ENCODE peak calls at places on chromosome 5, in nine cellular contexts. D is fibroblast of pulmonary artery; T is mammary epithelial cell; R is A549; Z is heart left ventricle; H is sigmoid colon; C is CD8-positive, alpha-beta T cell; V is tibial artery; N is astrocyte of the spinal cord. E is an unnamed sample.

GRCh38 chr5:40441733-40442132 is 238.0 kb upstream of the PTGER4 start:
- DNase-seq in D (no peak), T (no peak), R (no peak), Z (no peak), H (no peak), C (no peak), V (no peak), N (no peak), E (no peak)

GRCh38 chr5:107368593-107368992 is 302.1 kb downstream of the EFNA5 start:
- DNase-seq in D (no peak), T (no peak), R (no peak), Z (no peak), H (no peak), C (no peak), V (no peak), N (no peak), E (no peak)

GRCh38 chr5:5164158-5164557 is 24.0 kb downstream of the ADAMTS16 start:
- DNase-seq in D (no peak), T (no peak), R (no peak), Z (no peak), H (no peak), C (no peak), V (no peak), N (peak), E (no peak)

GRCh38 chr5:153476767-153477166 is 13.7 kb upstream of the GRIA1 start:
- DNase-seq in D (peak), T (peak), R (no peak), Z (no peak), H (no peak), C (no peak), V (no peak), N (peak), E (peak)

GRCh38 chr5:138753794-138754698 is 821 bp downstream of the CTNNA1 start:
- DNase-seq in D (peak), T (peak), R (peak), Z (peak), H (peak), C (no peak), V (peak), N (peak), E (peak)

GRCh38 chr5:141476132-141476909 is 555 bp downstream of the PCDHGC3 start:
- DNase-seq in D (peak), T (peak), R (peak), Z (peak), H (peak), C (no peak), V (peak), N (peak), E (peak)

GRCh38 chr5:108753877-108754276 is 6.2 kb downstream of the FER start:
- DNase-seq in D (no peak), T (peak), R (no peak), Z (no peak), H (no peak), C (no peak), V (no peak), N (peak), E (no peak)

GRCh38 chr5:13632676-13633075 is 311.8 kb downstream of the DNAH5 start:
- DNase-seq in D (no peak), T (peak), R (no peak), Z (no peak), H (no peak), C (no peak), V (no peak), N (no peak), E (no peak)

GRCh38 chr5:173050791-173051190 is 5.4 kb upstream of the CREBRF start:
- DNase-seq in D (no peak), T (no peak), R (no peak), Z (no peak), H (no peak), C (no peak), V (no peak), N (no peak), E (no peak)

GRCh38 chr5:138722518-138722917 is 30.7 kb upstream of the CTNNA1 start:
- DNase-seq in D (no peak), T (peak), R (no peak), Z (no peak), H (no peak), C (no peak), V (no peak), N (no peak), E (no peak)

GRCh38 chr5:158718738-158719505 is 380.8 kb downstream of the EBF1 start:
- DNase-seq in D (peak), T (no peak), R (no peak), Z (no peak), H (no peak), C (no peak), V (no peak), N (peak), E (no peak)

GRCh38 chr5:119789411-119790117 is 160.2 kb downstream of the FAM170A start:
- DNase-seq in D (no peak), T (no peak), R (no peak), Z (no peak), H (no peak), C (no peak), V (no peak), N (no peak), E (no peak)

GRCh38 chr5:110048508-110048907 is 358.8 kb downstream of the MAN2A1 start:
- DNase-seq in D (no peak), T (no peak), R (no peak), Z (no peak), H (no peak), C (no peak), V (no peak), N (no peak), E (no peak)

GRCh38 chr5:161535762-161536161 is 10.8 kb downstream of the GABRB2 start:
- DNase-seq in D (no peak), T (no peak), R (no peak), Z (no peak), H (no peak), C (no peak), V (no peak), N (no peak), E (no peak)

GRCh38 chr5:127838661-127839060 is 135.5 kb downstream of the CCDC192 start:
- DNase-seq in D (peak), T (peak), R (no peak), Z (no peak), H (no peak), C (no peak), V (no peak), N (peak), E (no peak)

GRCh38 chr5:178143246-178143645 is 10.4 kb downstream of the NHP2 start:
- DNase-seq in D (no peak), T (no peak), R (no peak), Z (no peak), H (no peak), C (no peak), V (no peak), N (no peak), E (no peak)

GRCh38 chr5:142925795-142926194 is 155.6 kb downstream of the ARHGAP26 start:
- DNase-seq in D (peak), T (peak), R (no peak), Z (peak), H (no peak), C (no peak), V (no peak), N (peak), E (peak)

GRCh38 chr5:15026011-15026481 is 154.5 kb upstream of the ANKH start:
- DNase-seq in D (peak), T (no peak), R (no peak), Z (no peak), H (no peak), C (no peak), V (no peak), N (peak), E (peak)

GRCh38 chr5:135887881-135888614 is 7.6 kb downstream of the IL9 start:
- DNase-seq in D (peak), T (no peak), R (peak), Z (no peak), H (no peak), C (no peak), V (no peak), N (peak), E (no peak)

GRCh38 chr5:41093803-41094202 is 22.7 kb upstream of the MROH2B start:
- DNase-seq in D (peak), T (no peak), R (no peak), Z (no peak), H (no peak), C (no peak), V (no peak), N (no peak), E (peak)

GRCh38 chr5:180127682-180128670 is 56.4 kb upstream of the RNF130 start:
- DNase-seq in D (no peak), T (no peak), R (no peak), Z (no peak), H (no peak), C (no peak), V (no peak), N (no peak), E (no peak)

GRCh38 chr5:123097871-123098735 is 9.1 kb downstream of the PRDM6 start:
- DNase-seq in D (no peak), T (no peak), R (no peak), Z (no peak), H (no peak), C (no peak), V (no peak), N (no peak), E (no peak)

GRCh38 chr5:10534491-10535236 is 29.2 kb upstream of the ANKRD33B start:
- DNase-seq in D (no peak), T (no peak), R (no peak), Z (no peak), H (peak), C (no peak), V (no peak), N (no peak), E (no peak)

GRCh38 chr5:134547579-134547978 is 22.1 kb downstream of the JADE2 start:
- DNase-seq in D (peak), T (peak), R (no peak), Z (no peak), H (peak), C (no peak), V (peak), N (peak), E (peak)

GRCh38 chr5:143008809-143009521 is 238.8 kb downstream of the ARHGAP26 start:
- DNase-seq in D (peak), T (peak), R (no peak), Z (peak), H (no peak), C (peak), V (peak), N (peak), E (peak)

GRCh38 chr5:107496466-107496865 is 174.3 kb downstream of the EFNA5 start:
- DNase-seq in D (no peak), T (no peak), R (no peak), Z (no peak), H (no peak), C (no peak), V (no peak), N (no peak), E (no peak)

GRCh38 chr5:2732850-2733249 is 18.6 kb downstream of the IRX2 start:
- DNase-seq in D (no peak), T (no peak), R (no peak), Z (no peak), H (peak), C (no peak), V (no peak), N (no peak), E (no peak)

GRCh38 chr5:5221731-5222130 is 81.6 kb downstream of the ADAMTS16 start:
- DNase-seq in D (no peak), T (no peak), R (no peak), Z (no peak), H (no peak), C (no peak), V (no peak), N (peak), E (no peak)

GRCh38 chr5:140111043-140111858 is 2.7 kb upstream of the PURA start:
- DNase-seq in D (no peak), T (no peak), R (no peak), Z (no peak), H (no peak), C (no peak), V (no peak), N (no peak), E (no peak)

GRCh38 chr5:55304584-55304983 is 2.9 kb downstream of the DHX29 start:
- DNase-seq in D (no peak), T (no peak), R (no peak), Z (no peak), H (no peak), C (no peak), V (no peak), N (no peak), E (no peak)

GRCh38 chr5:108521841-108522506 is 140.1 kb upstream of the FBXL17 start:
- DNase-seq in D (peak), T (peak), R (peak), Z (no peak), H (no peak), C (no peak), V (no peak), N (peak), E (peak)

GRCh38 chr5:149493316-149493715 is 57.9 kb downstream of the CSNK1A1 start:
- DNase-seq in D (no peak), T (no peak), R (no peak), Z (no peak), H (no peak), C (no peak), V (no peak), N (no peak), E (no peak)

DNA sequence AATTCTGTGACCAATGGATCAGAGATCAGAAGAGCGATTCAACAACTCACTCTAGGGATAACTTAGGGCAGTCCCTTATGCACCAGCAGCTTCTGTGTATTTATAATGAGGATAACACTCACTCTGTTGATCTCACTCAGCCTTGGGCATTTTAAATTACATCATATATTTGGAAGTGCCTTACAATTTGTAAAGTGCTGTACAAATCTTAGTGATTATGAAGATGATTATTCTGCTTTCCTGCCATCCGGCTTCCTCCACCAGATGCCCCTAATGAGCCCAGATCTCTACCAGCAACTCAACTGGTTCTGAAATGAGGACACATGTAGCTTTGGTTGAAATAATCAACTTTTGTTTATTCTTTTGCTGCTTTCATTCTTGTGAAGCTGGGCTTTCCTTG is 105.3 kb downstream of the PCSK1 start:
- DNase-seq in D (no peak), T (no peak), R (no peak), Z (no peak), H (no peak), C (no peak), V (no peak), N (no peak), E (no peak)
- TF ChIP-seq CTCF in D (no peak), T (peak), R (no peak), Z (no peak), H (no peak), C (no peak), V (no peak), N (no peak), E (no peak)

GRCh38 chr5:93150311-93151012 is 430.6 kb downstream of the NR2F1-AS1 start:
- DNase-seq in D (no peak), T (no peak), R (no peak), Z (no peak), H (no peak), C (no peak), V (no peak), N (no peak), E (no peak)
- H3K4me3 ChIP-seq in D (no peak), T (no peak), R (no peak), Z (no peak), H (no peak), C (no peak), V (no peak), N (no peak), E (no peak)

DNA sequence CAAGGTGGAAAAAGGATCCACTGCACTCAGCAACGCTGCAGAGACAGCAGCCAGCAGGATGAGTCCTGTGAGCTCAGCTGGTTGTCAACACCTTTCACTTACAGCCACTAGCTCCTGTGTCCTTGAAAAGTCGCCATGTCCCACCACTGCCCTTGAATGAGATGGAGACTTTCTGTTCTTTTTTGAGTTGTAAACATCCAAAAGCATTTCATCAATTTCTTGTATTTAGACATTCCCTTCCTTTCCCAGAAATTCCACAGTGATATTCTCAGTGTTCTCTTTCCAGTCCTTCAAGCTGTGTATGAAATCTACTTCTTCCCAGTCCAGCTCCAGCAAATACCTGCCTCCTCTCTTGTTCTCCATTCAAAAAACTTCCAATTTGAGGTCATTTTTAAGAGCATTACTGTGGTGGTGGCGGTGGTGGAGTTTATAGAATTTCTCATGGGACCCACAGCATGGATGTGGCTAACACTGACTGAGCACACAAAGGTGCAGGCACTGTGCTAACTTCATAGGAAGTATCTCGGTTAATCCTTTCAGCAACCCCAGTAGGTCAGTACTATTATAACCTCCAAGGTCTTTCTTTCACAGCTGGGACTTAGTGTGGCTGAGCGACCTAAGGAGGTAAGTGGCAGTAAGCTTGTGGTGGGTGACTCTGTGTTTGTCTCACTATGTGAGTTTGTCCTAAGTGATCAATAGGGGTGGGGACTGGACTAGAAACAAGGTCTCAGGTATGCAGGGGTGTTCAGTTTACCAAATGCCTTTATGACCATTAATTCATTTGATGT is 15.0 kb upstream of the GPX3 start:
- DNase-seq in D (no peak), T (no peak), R (no peak), Z (no peak), H (peak), C (no peak), V (peak), N (no peak), E (no peak)
- TF ChIP-seq CTCF in D (no peak), T (no peak), R (no peak), Z (no peak), H (no peak), C (no peak), V (no peak), N (no peak), E (no peak)

DNA sequence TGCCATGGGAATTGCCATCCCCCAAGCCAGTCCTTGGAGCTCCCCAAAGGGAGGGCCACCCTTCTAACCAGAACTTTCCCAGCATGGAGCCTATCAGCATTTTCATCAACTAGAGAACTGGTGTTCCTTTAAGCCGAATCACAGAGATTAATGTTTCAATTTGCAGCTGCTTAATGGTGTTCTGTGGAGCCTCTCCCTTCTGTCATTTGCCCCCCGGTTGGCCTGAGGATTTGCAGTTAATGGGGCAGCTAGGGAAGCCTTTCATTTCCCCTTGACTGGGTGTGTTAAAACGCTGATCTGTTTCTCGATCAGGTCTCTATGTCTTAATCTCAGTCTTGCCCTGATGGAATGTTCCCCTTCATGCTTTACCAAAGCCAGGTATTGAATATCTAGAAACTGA is 132.9 kb downstream of the ENC1 start:
- DNase-seq in D (no peak), T (no peak), R (no peak), Z (no peak), H (no peak), C (no peak), V (no peak), N (no peak), E (no peak)
- H3K4me3 ChIP-seq in D (no peak), T (no peak), R (no peak), Z (no peak), H (no peak), C (no peak), V (no peak), N (no peak), E (no peak)

DNA sequence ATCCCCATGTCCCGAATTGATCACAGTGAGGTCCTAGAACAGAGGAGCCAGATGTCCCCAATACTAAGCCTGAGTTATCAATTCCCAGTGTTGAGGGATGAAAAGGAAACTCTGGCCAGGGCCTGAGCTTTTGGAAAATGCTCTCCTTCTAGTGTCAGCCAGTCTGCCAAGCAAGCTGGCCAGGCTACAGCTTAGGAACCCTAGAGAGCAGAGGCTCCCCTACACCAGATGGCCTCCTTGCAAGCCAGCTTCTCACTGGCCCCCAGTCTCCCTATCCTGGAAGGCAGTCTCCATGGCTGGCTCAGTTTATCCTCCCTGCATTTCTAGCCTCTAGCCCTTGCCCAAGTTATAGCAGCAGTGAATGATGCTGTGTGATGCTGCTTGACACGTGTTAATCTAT is 204.7 kb upstream of the WWC1 start:
- DNase-seq in D (no peak), T (no peak), R (no peak), Z (no peak), H (no peak), C (no peak), V (no peak), N (no peak), E (no peak)
- TF ChIP-seq CTCF in D (no peak), T (no peak), R (no peak), Z (no peak), H (no peak), C (no peak), V (no peak), N (no peak), E (no peak)

GRCh38 chr5:62043289-62044274 is 262.4 kb upstream of the KIF2A start:
- DNase-seq in D (no peak), T (no peak), R (no peak), Z (no peak), H (no peak), C (no peak), V (no peak), N (no peak), E (no peak)
- H3K4me3 ChIP-seq in D (no peak), T (no peak), R (no peak), Z (no peak), H (no peak), C (no peak), V (no peak), N (no peak), E (no peak)

DNA sequence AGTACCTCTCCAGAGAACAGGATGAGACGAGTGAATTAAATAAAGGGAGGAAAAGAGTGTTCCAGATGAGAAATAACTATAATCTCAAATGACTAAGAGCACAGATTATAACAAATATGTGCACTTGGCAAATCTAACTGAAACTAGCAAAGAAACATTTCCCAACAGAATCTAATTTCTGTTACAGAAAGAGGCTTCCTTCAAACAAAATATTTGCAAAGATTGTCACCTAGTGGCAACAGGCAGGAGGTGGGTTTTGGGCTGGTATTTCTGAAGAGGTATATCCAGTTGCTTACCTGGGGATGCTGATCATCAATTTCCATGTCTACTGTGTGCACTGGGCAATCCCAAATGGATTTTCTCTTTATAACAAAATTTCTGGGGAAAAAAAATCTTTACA is 5.6 kb upstream of the SPDL1 start:
- DNase-seq in D (peak), T (peak), R (no peak), Z (no peak), H (no peak), C (no peak), V (no peak), N (peak), E (no peak)
- TF ChIP-seq CTCF in D (peak), T (peak), R (peak), Z (no peak), H (no peak), C (no peak), V (no peak), N (peak), E (peak)

GRCh38 chr5:82413302-82414042 is 135.3 kb upstream of the RPS23 start:
- DNase-seq in D (peak), T (peak), R (no peak), Z (no peak), H (no peak), C (no peak), V (no peak), N (peak), E (peak)
- H3K4me3 ChIP-seq in D (no peak), T (no peak), R (no peak), Z (no peak), H (no peak), C (no peak), V (no peak), N (no peak), E (no peak)